ENCODE peak calls at places on chromosomes 7 and 10, in six cellular contexts. One of them, this sample, is unnamed.

GRCh38 chr10:60238408-60239100 is 151.1 kb downstream of the ANK3 start:
- DNase-seq in neural progenitor cell: peak
- DNase-seq in H1: peak
- DNase-seq in ovary: no peak
- DNase-seq in right lobe of liver: no peak
- DNase-seq in vagina: no peak
- DNase-seq in this sample: peak

GRCh38 chr7:39540320-39540719 is 25.9 kb upstream of the YAE1 start:
- DNase-seq in H1: no peak
- DNase-seq in neural progenitor cell: no peak
- DNase-seq in ovary: no peak
- DNase-seq in vagina: no peak
- DNase-seq in right lobe of liver: no peak
- DNase-seq in this sample: no peak

GRCh38 chr7:100485514-100485913 is 1.8 kb downstream of the NYAP1 start:
- DNase-seq in right lobe of liver: no peak
- DNase-seq in vagina: no peak
- DNase-seq in ovary: peak
- DNase-seq in H1: no peak
- DNase-seq in neural progenitor cell: no peak
- DNase-seq in this sample: no peak

GRCh38 chr10:80485410-80486135 is 31.5 kb downstream of the TSPAN14 start:
- DNase-seq in vagina: no peak
- DNase-seq in neural progenitor cell: no peak
- DNase-seq in right lobe of liver: no peak
- DNase-seq in H1: no peak
- DNase-seq in ovary: no peak
- DNase-seq in this sample: no peak

GRCh38 chr7:129781128-129781855 is 169.8 kb downstream of the NRF1 start:
- DNase-seq in vagina: no peak
- DNase-seq in H1: no peak
- DNase-seq in neural progenitor cell: no peak
- DNase-seq in right lobe of liver: no peak
- DNase-seq in ovary: no peak
- DNase-seq in this sample: no peak

GRCh38 chr7:153193144-153193595 is 433.6 kb downstream of the ACTR3B start:
- DNase-seq in right lobe of liver: peak
- DNase-seq in vagina: no peak
- DNase-seq in neural progenitor cell: peak
- DNase-seq in ovary: no peak
- DNase-seq in H1: peak
- DNase-seq in this sample: peak

GRCh38 chr10:12873172-12873571 is 128.3 kb downstream of the CCDC3 start:
- DNase-seq in ovary: no peak
- DNase-seq in neural progenitor cell: no peak
- DNase-seq in vagina: no peak
- DNase-seq in right lobe of liver: no peak
- DNase-seq in H1: no peak
- DNase-seq in this sample: no peak

GRCh38 chr7:18679261-18679660 is 183.7 kb downstream of the HDAC9 start:
- DNase-seq in vagina: no peak
- DNase-seq in ovary: no peak
- DNase-seq in neural progenitor cell: no peak
- DNase-seq in H1: no peak
- DNase-seq in right lobe of liver: no peak
- DNase-seq in this sample: no peak

GRCh38 chr7:5454485-5454884 is 30.9 kb upstream of the TNRC18 start:
- DNase-seq in neural progenitor cell: no peak
- DNase-seq in vagina: no peak
- DNase-seq in right lobe of liver: no peak
- DNase-seq in H1: no peak
- DNase-seq in ovary: no peak
- DNase-seq in this sample: no peak

GRCh38 chr10:13527864-13528137 is 1.0 kb downstream of the BEND7 start:
- DNase-seq in ovary: no peak
- DNase-seq in vagina: no peak
- DNase-seq in H1: no peak
- DNase-seq in right lobe of liver: no peak
- DNase-seq in neural progenitor cell: no peak
- DNase-seq in this sample: no peak

GRCh38 chr7:28867181-28867580 is 90.9 kb downstream of the TRIL start:
- DNase-seq in right lobe of liver: no peak
- DNase-seq in neural progenitor cell: no peak
- DNase-seq in vagina: no peak
- DNase-seq in H1: no peak
- DNase-seq in ovary: no peak
- DNase-seq in this sample: no peak

GRCh38 chr10:70474780-70475179 is 3.8 kb upstream of the PALD1 start:
- DNase-seq in neural progenitor cell: no peak
- DNase-seq in H1: no peak
- DNase-seq in right lobe of liver: no peak
- DNase-seq in ovary: no peak
- DNase-seq in vagina: no peak
- DNase-seq in this sample: no peak

GRCh38 chr7:50962281-50962883 is 179.7 kb upstream of the GRB10 start:
- DNase-seq in H1: no peak
- DNase-seq in vagina: no peak
- DNase-seq in ovary: no peak
- DNase-seq in neural progenitor cell: no peak
- DNase-seq in right lobe of liver: no peak
- DNase-seq in this sample: no peak

GRCh38 chr10:55370021-55370420 is 569.0 kb upstream of the PCDH15 start:
- DNase-seq in right lobe of liver: no peak
- DNase-seq in neural progenitor cell: peak
- DNase-seq in H1: no peak
- DNase-seq in ovary: no peak
- DNase-seq in vagina: no peak
- DNase-seq in this sample: no peak

GRCh38 chr10:1360581-1361164 is 304.5 kb downstream of the WDR37 start:
- DNase-seq in right lobe of liver: no peak
- DNase-seq in H1: no peak
- DNase-seq in neural progenitor cell: peak
- DNase-seq in ovary: no peak
- DNase-seq in vagina: no peak
- DNase-seq in this sample: no peak

GRCh38 chr7:107167483-107168232 is 1.1 kb upstream of the HBP1 start:
- DNase-seq in vagina: no peak
- DNase-seq in ovary: no peak
- DNase-seq in neural progenitor cell: peak
- DNase-seq in H1: no peak
- DNase-seq in right lobe of liver: peak
- DNase-seq in this sample: no peak

GRCh38 chr10:28906011-28906411 is 228.7 kb downstream of the BAMBI start:
- DNase-seq in vagina: no peak
- DNase-seq in neural progenitor cell: no peak
- DNase-seq in right lobe of liver: no peak
- DNase-seq in ovary: no peak
- DNase-seq in H1: no peak
- DNase-seq in this sample: no peak

GRCh38 chr10:132528064-132528800 is 9.4 kb upstream of the INPP5A start:
- DNase-seq in right lobe of liver: no peak
- DNase-seq in neural progenitor cell: no peak
- DNase-seq in ovary: no peak
- DNase-seq in vagina: no peak
- DNase-seq in H1: no peak
- DNase-seq in this sample: no peak

GRCh38 chr7:158724658-158725505 is 20.3 kb upstream of the NCAPG2 start:
- DNase-seq in ovary: no peak
- DNase-seq in right lobe of liver: no peak
- DNase-seq in H1: no peak
- DNase-seq in vagina: no peak
- DNase-seq in neural progenitor cell: no peak
- DNase-seq in this sample: no peak

GRCh38 chr7:101819183-101819582 is 1.8 kb downstream of the CUX1 start:
- DNase-seq in ovary: no peak
- DNase-seq in neural progenitor cell: no peak
- DNase-seq in vagina: no peak
- DNase-seq in H1: no peak
- DNase-seq in right lobe of liver: no peak
- DNase-seq in this sample: no peak
- H3K27ac ChIP-seq in ovary: peak
- H3K27ac ChIP-seq in neural progenitor cell: no peak
- H3K27ac ChIP-seq in vagina: no peak
- H3K27ac ChIP-seq in H1: no peak
- H3K27ac ChIP-seq in right lobe of liver: peak
- H3K27ac ChIP-seq in this sample: no peak

GRCh38 chr7:74372511-74373111 is 81.1 kb upstream of the GTF2IRD1 start:
- DNase-seq in neural progenitor cell: peak
- DNase-seq in H1: no peak
- DNase-seq in vagina: no peak
- DNase-seq in ovary: peak
- DNase-seq in right lobe of liver: no peak
- DNase-seq in this sample: peak
- H3K27ac ChIP-seq in neural progenitor cell: no peak
- H3K27ac ChIP-seq in H1: no peak
- H3K27ac ChIP-seq in vagina: peak
- H3K27ac ChIP-seq in ovary: peak
- H3K27ac ChIP-seq in right lobe of liver: no peak
- H3K27ac ChIP-seq in this sample: peak

GRCh38 chr10:101062231-101063161 is 707 bp downstream of the KAZALD1 start:
- DNase-seq in ovary: no peak
- DNase-seq in H1: no peak
- DNase-seq in vagina: no peak
- DNase-seq in right lobe of liver: peak
- DNase-seq in neural progenitor cell: peak
- DNase-seq in this sample: no peak

GRCh38 chr10:101064415-101065030 is 2.7 kb downstream of the KAZALD1 start:
- DNase-seq in vagina: no peak
- DNase-seq in right lobe of liver: no peak
- DNase-seq in neural progenitor cell: no peak
- DNase-seq in H1: no peak
- DNase-seq in ovary: no peak
- DNase-seq in this sample: no peak

GRCh38 chr10:101061814-101062230 is at the start of gene KAZALD1:
- DNase-seq in right lobe of liver: no peak
- DNase-seq in ovary: no peak
- DNase-seq in vagina: no peak
- DNase-seq in H1: no peak
- DNase-seq in neural progenitor cell: no peak
- DNase-seq in this sample: no peak

GRCh38 chr10:101063548-101064414 is 2.0 kb downstream of the KAZALD1 start:
- DNase-seq in H1: no peak
- DNase-seq in vagina: no peak
- DNase-seq in right lobe of liver: no peak
- DNase-seq in ovary: no peak
- DNase-seq in neural progenitor cell: peak
- DNase-seq in this sample: no peak

DNA sequence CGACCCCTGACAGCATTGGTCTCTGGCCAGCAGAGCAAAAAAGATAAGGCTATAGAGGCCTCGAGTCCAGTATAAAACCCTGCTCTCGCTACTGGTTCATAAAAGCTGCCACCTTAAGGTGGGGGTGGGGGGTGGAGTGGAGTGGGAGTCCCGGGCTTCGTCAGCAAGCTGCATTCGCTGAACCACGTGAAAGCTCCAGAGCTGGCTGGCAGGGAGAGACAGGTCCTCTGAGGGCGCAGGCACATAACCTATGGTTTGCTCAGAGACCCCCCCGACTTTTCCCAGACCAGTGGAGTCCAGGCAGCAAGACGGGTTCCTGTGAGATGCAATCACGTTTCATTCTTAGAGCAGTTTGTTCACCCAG is 1.4 kb downstream of the KAZALD1 start:
- DNase-seq in neural progenitor cell: no peak
- DNase-seq in ovary: no peak
- DNase-seq in H1: no peak
- DNase-seq in vagina: no peak
- DNase-seq in right lobe of liver: no peak
- DNase-seq in this sample: no peak
- H3K27ac ChIP-seq in neural progenitor cell: no peak
- H3K27ac ChIP-seq in ovary: no peak
- H3K27ac ChIP-seq in H1: no peak
- H3K27ac ChIP-seq in vagina: no peak
- H3K27ac ChIP-seq in right lobe of liver: no peak
- H3K27ac ChIP-seq in this sample: no peak

DNA sequence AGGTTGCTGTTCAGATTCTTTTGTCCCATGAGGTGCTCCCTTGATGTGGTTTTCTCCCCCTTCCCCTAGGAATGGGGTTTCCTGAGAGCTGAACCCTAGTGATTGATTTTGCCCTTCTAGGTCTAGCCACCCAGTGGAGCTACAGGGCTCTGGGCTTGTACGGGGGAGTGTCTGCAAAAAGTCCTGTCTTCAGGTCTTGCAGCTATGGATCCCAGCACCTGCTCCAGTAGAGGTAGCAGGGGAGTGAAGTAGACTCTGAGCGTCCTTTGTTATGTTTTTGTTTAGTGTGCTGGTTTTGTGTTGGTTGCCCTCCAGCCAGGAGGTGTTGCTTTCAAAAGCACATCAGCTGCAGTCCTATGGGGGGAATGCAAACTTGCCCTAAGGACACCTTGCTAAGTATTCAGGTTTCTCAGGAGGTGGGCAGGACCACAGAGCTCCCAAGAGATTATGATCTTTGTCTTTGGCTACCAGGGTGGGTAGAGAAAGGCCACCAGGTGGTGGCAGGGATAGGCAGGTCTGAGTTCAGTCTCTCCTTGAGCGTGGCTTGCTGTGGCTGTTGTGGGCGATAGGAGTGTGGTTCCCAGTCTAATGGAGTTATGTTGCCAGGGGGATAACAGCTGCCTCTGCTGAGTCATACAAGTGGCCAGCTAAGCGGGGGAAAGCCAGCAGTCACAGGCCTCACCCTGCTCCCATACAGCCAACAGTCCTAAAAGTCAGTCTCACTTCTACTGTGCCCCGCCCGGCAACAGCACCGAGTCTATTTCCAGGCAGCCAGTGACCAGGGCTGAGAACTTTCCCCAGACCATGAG is 92.4 kb upstream of the JCAD start:
- DNase-seq in H1: peak
- DNase-seq in right lobe of liver: no peak
- DNase-seq in vagina: peak
- DNase-seq in neural progenitor cell: no peak
- DNase-seq in ovary: no peak
- DNase-seq in this sample: no peak
- H3K27ac ChIP-seq in H1: no peak
- H3K27ac ChIP-seq in right lobe of liver: no peak
- H3K27ac ChIP-seq in vagina: no peak
- H3K27ac ChIP-seq in neural progenitor cell: no peak
- H3K27ac ChIP-seq in ovary: no peak
- H3K27ac ChIP-seq in this sample: no peak

DNA sequence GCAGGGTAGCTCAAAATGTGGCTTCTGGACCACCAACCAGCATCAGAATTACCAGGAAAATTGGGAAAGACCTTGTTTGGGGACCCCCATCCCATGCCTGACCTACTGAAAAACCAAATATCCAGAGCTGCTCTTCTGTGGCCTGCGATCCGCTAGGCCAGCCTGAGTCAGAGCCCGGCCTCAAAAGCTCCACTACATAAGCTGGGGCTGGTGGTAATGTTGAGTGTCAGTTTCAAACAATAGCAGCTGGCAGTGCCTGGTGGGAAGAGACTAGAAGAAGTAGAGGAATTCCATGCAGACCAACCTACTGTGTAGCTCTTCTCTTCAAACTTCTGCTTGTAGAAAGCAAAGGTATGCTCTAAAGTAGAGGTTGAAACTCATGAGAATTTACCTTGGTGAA is 52.0 kb downstream of the KLRG2 start:
- DNase-seq in H1: no peak
- DNase-seq in vagina: no peak
- DNase-seq in neural progenitor cell: peak
- DNase-seq in right lobe of liver: no peak
- DNase-seq in ovary: no peak
- DNase-seq in this sample: no peak
- H3K27ac ChIP-seq in H1: no peak
- H3K27ac ChIP-seq in vagina: peak
- H3K27ac ChIP-seq in neural progenitor cell: no peak
- H3K27ac ChIP-seq in right lobe of liver: no peak
- H3K27ac ChIP-seq in ovary: no peak
- H3K27ac ChIP-seq in this sample: peak

GRCh38 chr7:36971515-36972139 is 247.3 kb upstream of the AOAH start:
- DNase-seq in vagina: no peak
- DNase-seq in H1: no peak
- DNase-seq in ovary: no peak
- DNase-seq in right lobe of liver: no peak
- DNase-seq in neural progenitor cell: peak
- DNase-seq in this sample: no peak
- H3K27ac ChIP-seq in vagina: no peak
- H3K27ac ChIP-seq in H1: no peak
- H3K27ac ChIP-seq in ovary: no peak
- H3K27ac ChIP-seq in right lobe of liver: peak
- H3K27ac ChIP-seq in neural progenitor cell: peak
- H3K27ac ChIP-seq in this sample: no peak

This sample was measured in caudate nucleus.